ENCODE peak calls at places on chromosome 4, in four cellular contexts. H is omental fat pad, N is H9, O is sigmoid colon. K is an unnamed sample.
A peak's percentile ranks its signal among the peaks of the same experiment; 100 is the strongest.

GRCh38 chr4:66266035-66266434 is 595.7 kb upstream of the EPHA5 start:
- DNase-seq in H (no peak), N (peak; percentile 45), O (no peak), K (no peak)

GRCh38 chr4:29081230-29081955 is 1638.8 kb upstream of the PCDH7 start:
- DNase-seq in H (no peak), N (no peak), O (no peak), K (no peak)

GRCh38 chr4:151783867-151784266 is 23.1 kb upstream of the GATB start:
- DNase-seq in H (no peak), N (no peak), O (no peak), K (no peak)

GRCh38 chr4:6327220-6327917 is 57.7 kb downstream of the WFS1 start:
- DNase-seq in H (peak; percentile 67), N (peak; percentile 84), O (peak; percentile 90), K (peak; percentile 54)

GRCh38 chr4:76830612-76831474 is 67.1 kb downstream of the SOWAHB start:
- DNase-seq in H (no peak), N (no peak), O (no peak), K (peak; percentile 88)

GRCh38 chr4:182339246-182339645 is 96.0 kb downstream of the TENM3 start:
- DNase-seq in H (no peak), N (peak; percentile 48), O (no peak), K (no peak)

GRCh38 chr4:118353452-118353851 is 649 bp upstream of the PRSS12 start:
- DNase-seq in H (no peak), N (no peak), O (no peak), K (no peak)

GRCh38 chr4:133151301-133151680 is 2.2 kb downstream of the PCDH10 start:
- DNase-seq in H (no peak), N (no peak), O (peak; percentile 48), K (no peak)

GRCh38 chr4:86414686-86415085 is 54.8 kb upstream of the MAPK10 start:
- DNase-seq in H (no peak), N (no peak), O (no peak), K (no peak)

GRCh38 chr4:148101235-148101634 is 341.0 kb downstream of the NR3C2 start:
- DNase-seq in H (no peak), N (no peak), O (no peak), K (no peak)

GRCh38 chr4:113579360-113579759 is 182.2 kb downstream of the CAMK2D start:
- DNase-seq in H (no peak), N (no peak), O (no peak), K (no peak)

GRCh38 chr4:60619531-60620305 is 580.4 kb upstream of the ADGRL3 start:
- DNase-seq in H (no peak), N (no peak), O (no peak), K (peak; percentile 26)

GRCh38 chr4:168805341-168805740 is 204.7 kb downstream of the CBR4 start:
- DNase-seq in H (no peak), N (no peak), O (no peak), K (no peak)

GRCh38 chr4:139866270-139866962 is 200.8 kb downstream of the MGST2 start:
- DNase-seq in H (no peak), N (no peak), O (no peak), K (no peak)

GRCh38 chr4:8441499-8442091 is 1.0 kb downstream of the TRMT44 start:
- DNase-seq in H (no peak), N (no peak), O (no peak), K (no peak)

GRCh38 chr4:15457401-15458201 is 12.1 kb upstream of the CC2D2A start:
- DNase-seq in H (no peak), N (no peak), O (no peak), K (peak; percentile 76)

GRCh38 chr4:136864580-136865185 is 667.6 kb downstream of the PCDH18 start:
- DNase-seq in H (no peak), N (no peak), O (no peak), K (peak; percentile 69)

GRCh38 chr4:183118585-183118984 is 19.5 kb downstream of the WWC2 start:
- DNase-seq in H (no peak), N (no peak), O (no peak), K (peak; percentile 96)

GRCh38 chr4:168491563-168491962 is 5.3 kb upstream of the PALLD start:
- DNase-seq in H (no peak), N (no peak), O (no peak), K (no peak)

GRCh38 chr4:925771-926500 is 6.2 kb downstream of the GAK start:
- DNase-seq in H (no peak), N (no peak), O (no peak), K (no peak)

GRCh38 chr4:31239886-31240285 is 519.7 kb downstream of the PCDH7 start:
- DNase-seq in H (no peak), N (no peak), O (no peak), K (no peak)

GRCh38 chr4:85268146-85268545 is 206.8 kb upstream of the ARHGAP24 start:
- DNase-seq in H (no peak), N (no peak), O (no peak), K (no peak)

GRCh38 chr4:111269439-111269838 is 646.6 kb upstream of the PITX2 start:
- DNase-seq in H (no peak), N (no peak), O (no peak), K (no peak)

GRCh38 chr4:118921736-118922135 is 33.1 kb downstream of the SYNPO2 start:
- DNase-seq in H (no peak), N (no peak), O (no peak), K (peak; percentile 44)

GRCh38 chr4:17932041-17932440 is 89.5 kb downstream of the LCORL start:
- DNase-seq in H (no peak), N (no peak), O (no peak), K (peak; percentile 16)

GRCh38 chr4:30847157-30847556 is 127.0 kb downstream of the PCDH7 start:
- DNase-seq in H (no peak), N (peak; percentile 33), O (no peak), K (no peak)

GRCh38 chr4:118338981-118339765 is 13.6 kb downstream of the PRSS12 start:
- DNase-seq in H (no peak), N (no peak), O (no peak), K (peak; percentile 66)

GRCh38 chr4:68383115-68383514 is 33.2 kb upstream of the YTHDC1 start:
- DNase-seq in H (no peak), N (no peak), O (no peak), K (no peak)

GRCh38 chr4:58649236-58649635 is 1539.1 kb upstream of the IGFBP7 start:
- DNase-seq in H (no peak), N (no peak), O (no peak), K (no peak)

GRCh38 chr4:25485104-25485503 is 108.0 kb downstream of the ANAPC4 start:
- DNase-seq in H (no peak), N (no peak), O (no peak), K (no peak)

GRCh38 chr4:170388255-170388654 is 298.5 kb upstream of the AADAT start:
- DNase-seq in H (no peak), N (no peak), O (no peak), K (peak; percentile 62)

GRCh38 chr4:158350161-158350560 is 139.9 kb downstream of the TMEM144 start:
- DNase-seq in H (no peak), N (no peak), O (no peak), K (no peak)

GRCh38 chr4:40369437-40370278 is 34.5 kb downstream of the CHRNA9 start:
- DNase-seq in H (no peak), N (no peak), O (no peak), K (no peak)

DNA sequence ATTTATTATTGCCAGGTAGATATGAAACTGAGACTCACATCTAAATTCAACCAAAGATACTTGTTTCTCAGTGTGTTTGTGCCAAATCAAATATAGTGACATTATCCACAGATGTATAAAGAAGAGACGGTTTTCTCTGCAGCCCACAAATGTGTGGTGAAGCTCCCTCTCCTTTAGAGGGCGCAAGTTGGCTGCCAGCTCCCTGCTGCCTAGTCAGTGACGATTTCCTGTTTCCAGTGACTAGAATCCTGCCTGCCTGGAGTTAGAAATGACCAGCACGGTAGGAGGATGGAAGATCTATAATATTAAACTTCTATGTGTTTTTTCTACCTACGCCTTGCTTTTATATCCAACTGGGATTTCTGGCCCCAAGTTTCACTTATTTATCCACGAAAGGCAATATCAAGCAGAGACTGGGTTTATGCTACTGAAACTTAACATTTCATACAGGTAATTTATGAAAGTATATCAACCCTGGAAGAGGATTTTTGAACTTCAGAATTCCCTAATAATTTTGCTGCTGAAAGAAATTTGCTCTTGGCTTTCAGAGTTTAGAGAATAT is 1793.7 kb upstream of the TENM3 start:
- DNase-seq in H (no peak), N (peak; percentile 66), O (no peak), K (no peak)
- TF ChIP-seq CTCF in H (no peak), N (peak; percentile 91), O (peak; percentile 4), K (no peak)

DNA sequence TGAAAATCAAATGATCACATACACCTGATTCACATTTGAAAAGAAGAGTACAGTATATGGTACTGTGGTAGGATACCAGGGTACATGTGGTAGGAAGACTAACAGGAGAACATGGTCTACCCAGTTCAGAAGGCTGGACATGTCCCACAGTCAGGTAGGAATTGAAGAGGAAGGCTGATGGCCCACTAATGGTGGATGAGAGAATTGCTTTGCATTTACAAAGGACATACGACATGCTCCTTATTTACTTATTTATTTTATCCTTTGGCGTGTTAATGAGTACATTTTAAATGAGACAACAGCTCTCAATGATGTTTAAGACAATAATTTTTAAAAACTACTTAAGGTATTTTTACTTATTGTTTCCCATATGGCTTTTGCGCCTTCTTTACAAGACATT is 106.7 kb upstream of the BMP2K start:
- DNase-seq in H (no peak), N (no peak), O (no peak), K (no peak)
- TF ChIP-seq CTCF in H (no peak), N (peak; percentile 58), O (no peak), K (no peak)

GRCh38 chr4:2304877-2305561 is 43.1 kb upstream of the MXD4 start:
- DNase-seq in H (no peak), N (no peak), O (peak; percentile 64), K (no peak)

GRCh38 chr4:2303121-2303685 is 41.3 kb upstream of the MXD4 start:
- DNase-seq in H (no peak), N (no peak), O (no peak), K (no peak)

GRCh38 chr4:2303686-2304320 is 41.9 kb upstream of the MXD4 start:
- DNase-seq in H (no peak), N (no peak), O (peak; percentile 56), K (no peak)

GRCh38 chr4:2305766-2306501 is 44.0 kb upstream of the MXD4 start:
- DNase-seq in H (no peak), N (no peak), O (no peak), K (no peak)

DNA sequence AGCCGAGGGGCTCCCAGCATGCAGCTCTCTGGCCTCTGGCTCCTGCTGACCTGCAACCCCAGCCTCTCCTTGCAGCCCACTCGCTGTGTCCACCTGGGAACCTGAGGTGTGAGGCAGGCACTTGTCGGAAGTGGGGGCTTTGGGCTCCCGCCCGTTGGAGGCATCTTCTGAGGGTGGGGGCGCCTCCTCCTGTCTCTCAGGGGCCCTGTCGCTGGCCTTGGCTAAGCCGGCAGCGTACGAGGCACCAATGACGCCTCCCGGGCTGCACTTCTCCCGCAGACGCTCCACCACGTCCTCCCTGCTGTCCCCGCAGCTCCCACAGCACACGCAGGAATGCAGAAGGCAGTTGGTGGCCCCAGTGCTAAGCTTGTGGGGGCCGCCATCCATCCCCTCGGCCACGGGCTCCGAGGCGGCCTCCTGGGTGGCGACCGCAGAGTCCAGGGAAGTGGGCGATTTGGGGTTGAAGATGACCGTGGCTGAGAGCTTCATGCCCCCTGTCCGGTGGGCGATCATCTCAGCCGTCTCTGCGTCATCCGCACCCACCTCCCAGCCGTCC is 42.5 kb upstream of the MXD4 start:
- DNase-seq in H (no peak), N (no peak), O (no peak), K (no peak)
- TF ChIP-seq CTCF in H (no peak), N (no peak), O (no peak), K (no peak)

GRCh38 chr4:129929052-129929451 is 833.1 kb downstream of the C4orf33 start:
- DNase-seq in H (no peak), N (no peak), O (no peak), K (no peak)

GRCh38 chr4:129929984-129930383 is 834.0 kb downstream of the C4orf33 start:
- DNase-seq in H (no peak), N (peak; percentile 29), O (peak; percentile 42), K (no peak)

GRCh38 chr4:129926936-129927335 is 831.0 kb downstream of the C4orf33 start:
- DNase-seq in H (no peak), N (no peak), O (no peak), K (no peak)
- TF ChIP-seq CTCF in H (no peak), N (peak; percentile 37), O (no peak), K (no peak)